ENCODE peak calls at places on chromosomes 3 and 15, in five cellular contexts. A is mesenchymal stem cell; N is neural progenitor cell; J is CD8-positive, alpha-beta T cell; W is MM.1S. G is an unnamed sample.
A peak's percentile ranks its signal among the peaks of the same experiment; 100 is the strongest.

GRCh38 chr3:5384557-5384956 is 197.1 kb downstream of the EDEM1 start:
- DNase-seq in W (no peak), N (no peak), J (no peak), A (no peak), G (no peak)

GRCh38 chr3:101942356-101942755 is 93.0 kb downstream of the NFKBIZ start:
- DNase-seq in W (no peak), J (no peak), N (no peak), A (peak; percentile 28), G (no peak)

GRCh38 chr3:36700537-36701248 is 63.7 kb downstream of the DCLK3 start:
- DNase-seq in A (peak; percentile 71), J (no peak), W (peak; percentile 44), N (peak; percentile 74), G (peak; percentile 53)

GRCh38 chr3:173553635-173554280 is 156.2 kb downstream of the NLGN1 start:
- DNase-seq in J (no peak), W (peak; percentile 55), N (peak; percentile 57), A (peak; percentile 55), G (peak; percentile 8)

GRCh38 chr3:139534444-139534812 is 5.1 kb downstream of the RBP1 start:
- DNase-seq in J (no peak), A (peak; percentile 27), W (no peak), N (peak; percentile 20), G (no peak)

GRCh38 chr3:142886938-142887337 is 1.9 kb downstream of the PCOLCE2 start:
- DNase-seq in W (no peak), N (no peak), J (no peak), A (peak; percentile 48), G (no peak)

GRCh38 chr15:62603757-62604156 is 438.7 kb upstream of the C2CD4B start:
- DNase-seq in W (no peak), J (no peak), A (peak; percentile 27), N (no peak), G (no peak)

GRCh38 chr15:98858610-98859023 is 149.0 kb downstream of the PGPEP1L start:
- DNase-seq in W (peak; percentile 24), J (no peak), A (no peak), N (no peak), G (no peak)

GRCh38 chr3:142279965-142280590 is 54.7 kb upstream of the GK5 start:
- DNase-seq in A (peak; percentile 79), J (peak; percentile 38), W (peak; percentile 83), N (peak; percentile 77), G (peak; percentile 75)

GRCh38 chr3:122498152-122498551 is 16.6 kb downstream of the KPNA1 start:
- DNase-seq in J (no peak), A (no peak), W (no peak), N (no peak), G (no peak)

GRCh38 chr15:85289677-85290365 is 90.6 kb upstream of the AKAP13 start:
- DNase-seq in J (no peak), A (peak; percentile 44), N (peak; percentile 54), W (peak; percentile 44), G (no peak)

GRCh38 chr3:110126065-110126464 is 788.7 kb upstream of the DPPA4 start:
- DNase-seq in J (no peak), W (no peak), N (no peak), A (peak; percentile 18), G (no peak)

GRCh38 chr3:55490194-55490913 is 3.2 kb upstream of the WNT5A start:
- DNase-seq in A (peak; percentile 44), N (no peak), W (peak; percentile 24), J (no peak), G (no peak)

GRCh38 chr3:12175844-12176453 is 17.2 kb upstream of the TIMP4 start:
- DNase-seq in J (peak; percentile 20), A (peak; percentile 70), W (peak; percentile 27), N (peak; percentile 79), G (no peak)

GRCh38 chr15:78208887-78209645 is 25.3 kb downstream of the ACSBG1 start:
- DNase-seq in J (no peak), N (no peak), A (no peak), W (no peak), G (no peak)

GRCh38 chr15:99703603-99704443 is 29.4 kb downstream of the LYSMD4 start:
- DNase-seq in N (peak; percentile 16), A (peak; percentile 96), J (no peak), W (peak; percentile 81), G (peak; percentile 48)

GRCh38 chr3:151216641-151217040 is 13.6 kb upstream of the GPR171 start:
- DNase-seq in A (peak; percentile 81), W (no peak), J (no peak), N (no peak), G (no peak)

GRCh38 chr3:16884084-16884747 is 539 bp upstream of the PLCL2 start:
- DNase-seq in N (peak; percentile 91), W (peak; percentile 52), A (peak; percentile 51), J (peak; percentile 72), G (no peak)

GRCh38 chr15:77035999-77036471 is 34.9 kb downstream of the TSPAN3 start:
- DNase-seq in W (no peak), N (no peak), J (peak; percentile 6), A (no peak), G (no peak)

GRCh38 chr3:33437556-33438283 is 2.5 kb downstream of the UBP1 start:
- DNase-seq in N (peak; percentile 39), J (no peak), A (peak; percentile 74), W (no peak), G (no peak)

GRCh38 chr3:4750306-4751056 is 228.8 kb upstream of the BHLHE40 start:
- DNase-seq in A (no peak), N (peak; percentile 44), W (no peak), J (no peak), G (no peak)

GRCh38 chr3:38136272-38136806 is 588 bp downstream of the ACAA1 start:
- DNase-seq in W (peak; percentile 14), J (peak; percentile 15), N (no peak), A (peak; percentile 77), G (no peak)

GRCh38 chr3:111227216-111227615 is 155.6 kb downstream of the NECTIN3 start:
- DNase-seq in W (no peak), J (no peak), N (no peak), A (peak; percentile 37), G (no peak)

GRCh38 chr3:190443257-190443656 is 6.4 kb downstream of the TMEM207 start:
- DNase-seq in W (no peak), A (peak; percentile 51), N (peak; percentile 10), J (no peak), G (no peak)

GRCh38 chr3:194879126-194879887 is 193.6 kb downstream of the FAM43A start:
- DNase-seq in N (no peak), A (no peak), W (no peak), J (no peak), G (no peak)

GRCh38 chr3:131543714-131544113 is 40.9 kb upstream of the MRPL3 start:
- DNase-seq in A (peak; percentile 64), J (no peak), N (no peak), W (no peak), G (no peak)

GRCh38 chr15:91710072-91710471 is 143.4 kb upstream of the SLCO3A1 start:
- DNase-seq in A (no peak), J (no peak), W (no peak), N (no peak), G (no peak)

GRCh38 chr3:123331006-123331405 is 117.9 kb downstream of the ADCY5 start:
- DNase-seq in J (no peak), W (no peak), N (peak; percentile 60), A (no peak), G (no peak)

GRCh38 chr15:20353966-20354883 is 187.4 kb downstream of the GOLGA6L6 start:
- DNase-seq in J (peak; percentile 20), N (no peak), W (no peak), A (no peak), G (peak; percentile 44)

GRCh38 chr3:143957447-143957846 is 14.2 kb upstream of the DIPK2A start:
- DNase-seq in J (no peak), N (no peak), W (no peak), A (no peak), G (no peak)

GRCh38 chr15:49103676-49104075 is 51.7 kb downstream of the COPS2 start:
- DNase-seq in J (no peak), W (no peak), A (no peak), N (no peak), G (no peak)

GRCh38 chr15:91867581-91868026 is 14.1 kb downstream of the SLCO3A1 start:
- DNase-seq in J (no peak), A (peak; percentile 62), N (no peak), W (no peak), G (no peak)

GRCh38 chr15:90640862-90641261 is 76.3 kb upstream of the BLM start:
- DNase-seq in A (no peak), W (no peak), J (no peak), N (no peak), G (no peak)

GRCh38 chr3:113103588-113103987 is 107.8 kb upstream of the BOC start:
- DNase-seq in J (no peak), W (peak; percentile 57), N (no peak), A (no peak), G (no peak)

GRCh38 chr3:188712257-188712924 is 459.4 kb upstream of the TPRG1 start:
- DNase-seq in N (no peak), A (peak; percentile 88), W (no peak), J (no peak), G (no peak)
- H3K4me3 ChIP-seq in N (no peak overlapping the region), A (no peak overlapping the region), W (no peak overlapping the region), J (no peak overlapping the region), G (no peak overlapping the region)

GRCh38 chr15:66936864-66937245 is 128.5 kb upstream of the SMAD3 start:
- DNase-seq in N (no peak), J (no peak), A (no peak), W (no peak), G (no peak)

GRCh38 chr15:66934315-66934930 is 131.0 kb upstream of the SMAD3 start:
- DNase-seq in N (no peak), J (no peak), A (no peak), W (no peak), G (no peak)

GRCh38 chr15:66936115-66936863 is 129.1 kb upstream of the SMAD3 start:
- DNase-seq in A (peak; percentile 18), N (no peak), J (no peak), W (no peak), G (no peak)

GRCh38 chr15:66935121-66935520 is 130.3 kb upstream of the SMAD3 start:
- DNase-seq in A (no peak), W (no peak), J (no peak), N (no peak), G (no peak)

DNA sequence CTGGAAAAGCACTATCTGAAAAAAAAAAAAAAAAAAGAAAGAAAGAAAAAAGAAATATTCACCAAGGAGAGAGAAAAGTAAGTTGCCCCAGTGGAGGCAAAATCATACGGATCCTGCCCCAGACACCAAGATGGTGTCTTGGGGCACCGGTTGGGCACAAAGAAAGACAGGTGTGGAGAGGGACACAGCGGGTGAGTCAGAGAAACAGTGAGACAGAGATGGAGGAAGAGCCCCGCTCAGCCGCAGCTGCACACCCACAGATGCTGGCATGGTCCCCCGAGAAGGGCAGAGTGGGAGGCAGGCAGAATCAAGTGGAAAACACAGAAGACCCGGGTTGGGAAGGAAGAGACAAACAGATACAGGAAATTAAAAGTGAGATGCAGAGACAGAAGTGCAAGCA is 129.7 kb upstream of the SMAD3 start:
- DNase-seq in N (no peak), A (no peak), J (no peak), W (no peak), G (no peak)
- H3K4me3 ChIP-seq in N (no peak overlapping the region), A (no peak overlapping the region), J (no peak overlapping the region), W (no peak overlapping the region), G (no peak overlapping the region)

GRCh38 chr3:23202203-23202920 is 765 bp upstream of the UBE2E2 start:
- DNase-seq in W (no peak), A (peak; percentile 42), J (no peak), N (no peak), G (no peak)
- H3K4me3 ChIP-seq in W (peak overlapping the region; percentile 60), A (peak overlapping the region; percentile 99), J (peak overlapping the region; percentile 59), N (peak overlapping the region; percentile 98), G (peak overlapping the region; percentile 61)

GRCh38 chr3:70716832-70717231 is 404.4 kb upstream of the MDFIC2 start:
- DNase-seq in J (no peak), W (no peak), N (no peak), A (peak; percentile 32), G (peak; percentile 4)

GRCh38 chr3:70712449-70713082 is 400.1 kb upstream of the MDFIC2 start:
- DNase-seq in J (no peak), W (no peak), A (no peak), N (no peak), G (no peak)
- H3K4me3 ChIP-seq in J (no peak overlapping the region), W (no peak overlapping the region), A (no peak overlapping the region), N (no peak overlapping the region), G (no peak overlapping the region)